ENCODE peak calls at places on chromosome 18, in six cellular contexts. K, A, P, Y, H and G are unnamed samples.

GRCh38 chr18:32056613-32057358 is 34.9 kb upstream of the RNF138 start:
- DNase-seq in P (no peak), Y (no peak), A (no peak), K (no peak), H (no peak), G (no peak)

GRCh38 chr18:30828700-30829099 is 213.8 kb downstream of the DSC3 start:
- DNase-seq in P (no peak), K (no peak), H (no peak), Y (no peak), A (no peak), G (no peak)

GRCh38 chr18:21742323-21742687 is 1.7 kb downstream of the MIB1 start:
- DNase-seq in P (no peak), A (no peak), H (no peak), K (no peak), Y (no peak), G (no peak)

GRCh38 chr18:74496508-74497307 is 545 bp downstream of the CNDP2 start:
- DNase-seq in P (peak), K (peak), Y (no peak), A (peak), H (peak), G (peak)

GRCh38 chr18:27763341-27763740 is 413.6 kb downstream of the CDH2 start:
- DNase-seq in K (no peak), H (no peak), A (no peak), P (no peak), Y (no peak), G (no peak)

GRCh38 chr18:65750421-65751144 is at the start of gene CDH7:
- DNase-seq in K (peak), Y (peak), P (no peak), H (peak), A (peak), G (no peak)

GRCh38 chr18:48944634-48945033 is 6.1 kb downstream of the SMAD7 start:
- DNase-seq in H (no peak), K (no peak), Y (no peak), A (no peak), P (no peak), G (no peak)

GRCh38 chr18:66533693-66534092 is 70.2 kb downstream of the CDH19 start:
- DNase-seq in K (no peak), A (no peak), P (no peak), Y (no peak), H (no peak), G (no peak)

GRCh38 chr18:25650201-25650941 is 298.4 kb upstream of the ZNF521 start:
- DNase-seq in K (peak), A (no peak), Y (no peak), P (peak), H (no peak), G (no peak)

GRCh38 chr18:74275736-74276135 is 16.0 kb downstream of the CYB5A start:
- DNase-seq in H (no peak), A (no peak), K (no peak), Y (no peak), P (no peak), G (no peak)

GRCh38 chr18:79798999-79799370 is 1.2 kb downstream of the KCNG2 start:
- DNase-seq in K (no peak), H (no peak), Y (no peak), A (no peak), P (no peak), G (no peak)

GRCh38 chr18:62458868-62459716 is 63.7 kb upstream of the ZCCHC2 start:
- DNase-seq in P (no peak), H (peak), A (no peak), Y (no peak), K (no peak), G (no peak)

GRCh38 chr18:56146565-56146964 is 491.8 kb downstream of the TXNL1 start:
- DNase-seq in H (no peak), Y (no peak), A (no peak), P (no peak), K (peak), G (no peak)

GRCh38 chr18:10838594-10838993 is 310.8 kb downstream of the PIEZO2 start:
- DNase-seq in K (no peak), A (no peak), H (no peak), P (no peak), Y (no peak), G (no peak)

GRCh38 chr18:56890632-56891031 is 239.5 kb downstream of the WDR7 start:
- DNase-seq in K (peak), A (no peak), Y (no peak), H (no peak), P (peak), G (no peak)

GRCh38 chr18:61285777-61286176 is 47.5 kb upstream of the CDH20 start:
- DNase-seq in H (no peak), A (no peak), P (no peak), K (no peak), Y (no peak), G (no peak)

GRCh38 chr18:61322265-61322873 is 10.9 kb upstream of the CDH20 start:
- DNase-seq in A (peak), K (peak), Y (peak), H (peak), P (peak), G (peak)

GRCh38 chr18:51890762-51891161 is 449.2 kb upstream of the DCC start:
- DNase-seq in Y (peak), K (no peak), H (no peak), P (no peak), A (no peak), G (no peak)

GRCh38 chr18:8257851-8258434 is 351.3 kb upstream of the RAB12 start:
- DNase-seq in H (no peak), Y (no peak), A (no peak), K (no peak), P (no peak), G (no peak)

GRCh38 chr18:9766076-9766481 is 58.0 kb downstream of the RAB31 start:
- DNase-seq in A (no peak), H (no peak), K (no peak), P (no peak), Y (no peak), G (no peak)

GRCh38 chr18:65934874-65935273 is 184.1 kb downstream of the CDH7 start:
- DNase-seq in H (no peak), P (no peak), K (no peak), A (no peak), Y (no peak), G (no peak)

GRCh38 chr18:77054606-77055428 is 77.8 kb downstream of the MBP start:
- DNase-seq in H (peak), A (peak), Y (peak), K (peak), P (peak), G (peak)

GRCh38 chr18:47908523-47909039 is 21.9 kb downstream of the SMAD2 start:
- DNase-seq in K (no peak), Y (no peak), H (no peak), P (no peak), A (no peak), G (no peak)

GRCh38 chr18:35029770-35030169 is 11.4 kb upstream of the MAPRE2 start:
- DNase-seq in P (no peak), H (no peak), A (no peak), K (peak), Y (no peak), G (no peak)

GRCh38 chr18:23099621-23100020 is 35.7 kb upstream of the CABLES1 start:
- DNase-seq in Y (no peak), A (no peak), K (no peak), P (no peak), H (no peak), G (no peak)